ENCODE peak calls at places on chromosomes 6 and 20, in four cellular contexts. W is cardiac fibroblast, C is fibroblast of mammary gland, T is adrenal gland. L is an unnamed sample.

GRCh38 chr6:82270791-82271392 is 23.3 kb upstream of the IBTK start:
- DNase-seq in W (peak; percentile 65), C (peak; percentile 65), T (no peak), L (no peak)

GRCh38 chr6:51743999-51744398 is 343.4 kb downstream of the PKHD1 start:
- DNase-seq in W (no peak), C (no peak), T (no peak), L (no peak)

GRCh38 chr20:12827796-12828406 is 180.9 kb upstream of the SPTLC3 start:
- DNase-seq in W (no peak), C (no peak), T (no peak), L (no peak)

GRCh38 chr6:121849477-121849876 is 414.0 kb downstream of the GJA1 start:
- DNase-seq in W (peak; percentile 88), C (peak; percentile 79), T (peak; percentile 48), L (no peak)

GRCh38 chr6:111057074-111057752 is 30.1 kb upstream of the SLC16A10 start:
- DNase-seq in W (peak; percentile 60), C (peak; percentile 54), T (no peak), L (peak; percentile 38)

GRCh38 chr6:31094389-31094881 is 17.9 kb downstream of the C6orf15 start:
- DNase-seq in W (no peak), C (no peak), T (no peak), L (no peak)

GRCh38 chr6:34273242-34273805 is 24.5 kb upstream of the SMIM29 start:
- DNase-seq in W (peak; percentile 38), C (no peak), T (peak; percentile 31), L (no peak)

GRCh38 chr20:23629017-23629541 is 8.7 kb downstream of the CST3 start:
- DNase-seq in W (peak; percentile 95), C (peak; percentile 91), T (no peak), L (no peak)

GRCh38 chr20:36266189-36266588 is 29.9 kb downstream of the AAR2 start:
- DNase-seq in W (no peak), C (no peak), T (no peak), L (no peak)

GRCh38 chr6:17233531-17233930 is 47.6 kb upstream of the RBM24 start:
- DNase-seq in W (peak; percentile 31), C (peak; percentile 57), T (no peak), L (no peak)

GRCh38 chr20:33589059-33589458 is 73.1 kb upstream of the C20orf144 start:
- DNase-seq in W (no peak), C (no peak), T (no peak), L (no peak)

GRCh38 chr20:17822039-17822438 is 122.3 kb downstream of the BANF2 start:
- DNase-seq in W (peak; percentile 86), C (peak; percentile 90), T (no peak), L (peak; percentile 95)

GRCh38 chr20:20465259-20465658 is 97.4 kb downstream of the INSM1 start:
- DNase-seq in W (peak; percentile 25), C (peak; percentile 28), T (no peak), L (no peak)

GRCh38 chr6:87945181-87945580 is 102.5 kb upstream of the SPACA1 start:
- DNase-seq in W (no peak), C (no peak), T (no peak), L (no peak)

GRCh38 chr6:87945966-87946365 is 101.7 kb upstream of the SPACA1 start:
- DNase-seq in W (peak; percentile 8), C (no peak), T (no peak), L (no peak)

GRCh38 chr6:87943191-87943590 is 104.5 kb upstream of the SPACA1 start:
- DNase-seq in W (no peak), C (no peak), T (no peak), L (no peak)

GRCh38 chr6:87941556-87942358 is 105.9 kb upstream of the SPACA1 start:
- DNase-seq in W (no peak), C (peak; percentile 5), T (no peak), L (no peak)

GRCh38 chr6:87944541-87944954 is 103.1 kb upstream of the SPACA1 start:
- DNase-seq in W (peak; percentile 66), C (peak; percentile 58), T (no peak), L (no peak)
- TF ChIP-seq CTCF in W (peak; percentile 5), C (peak; percentile 8), T (no peak), L (peak; percentile 26)

DNA sequence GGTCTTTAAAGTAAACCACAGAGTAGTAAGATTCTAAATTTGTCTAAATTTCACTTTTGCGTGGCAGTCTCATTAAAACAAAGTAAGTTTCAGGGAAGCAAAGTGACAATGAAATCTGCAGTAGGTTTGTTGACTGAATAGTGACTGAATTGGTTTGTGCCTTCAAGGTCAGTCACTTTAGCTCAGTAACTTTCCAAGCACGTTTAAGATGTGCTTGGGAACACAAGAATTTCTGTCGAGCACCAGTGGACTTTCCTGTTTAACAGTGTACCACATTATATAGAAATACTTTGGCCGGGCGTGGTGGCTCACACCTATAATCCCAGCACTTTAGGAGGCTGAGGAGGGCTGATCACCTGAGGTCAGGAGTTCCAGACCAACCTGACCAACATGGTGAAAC is 1.7 kb upstream of the CD24 start:
- DNase-seq in W (no peak), C (no peak), T (no peak), L (no peak)
- H3K4me3 ChIP-seq in W (no peak overlapping the region), C (no peak overlapping the region), T (no peak overlapping the region), L (no peak overlapping the region)

DNA sequence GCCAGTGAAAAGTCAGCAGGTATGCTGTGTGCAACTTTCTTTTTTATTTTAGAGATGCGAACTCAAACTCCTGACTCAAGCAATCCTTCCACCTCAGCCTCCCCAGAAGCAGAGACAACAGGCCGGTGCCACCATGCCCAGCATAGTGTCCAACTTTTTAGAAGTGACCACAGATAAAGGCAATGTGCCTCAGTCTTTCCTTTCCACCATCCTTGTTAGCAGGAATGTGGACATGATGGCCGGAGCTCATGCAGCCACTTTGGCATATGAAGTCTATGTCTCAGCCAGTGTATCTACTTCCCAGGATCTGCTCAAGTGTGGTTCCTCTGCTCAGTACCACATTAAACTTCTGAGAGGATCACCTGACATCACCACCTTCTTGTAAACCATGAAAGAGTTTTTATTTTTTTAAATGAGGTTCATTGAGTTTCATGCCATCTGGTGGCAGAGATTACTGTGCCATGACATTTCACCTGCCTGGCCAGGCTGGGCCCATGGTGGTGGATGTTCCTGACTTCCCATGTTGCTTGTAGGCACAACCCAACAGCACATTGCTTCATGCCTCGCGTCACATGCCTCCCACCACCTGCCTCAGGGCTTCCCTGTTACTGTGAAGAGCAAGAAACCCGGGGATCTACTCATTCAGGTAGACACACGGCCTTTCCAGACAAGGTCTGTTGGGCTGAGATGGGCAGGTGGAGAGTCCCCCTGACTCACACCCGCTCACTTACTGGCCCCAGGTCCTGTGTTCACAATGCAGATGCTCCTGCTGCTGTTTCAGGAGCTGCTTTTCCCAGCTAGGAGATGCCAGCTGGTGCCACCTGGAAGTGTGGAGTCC is 216.5 kb downstream of the LY86 start:
- DNase-seq in W (no peak), C (no peak), T (no peak), L (no peak)
- TF ChIP-seq CTCF in W (no peak), C (no peak), T (no peak), L (no peak)

GRCh38 chr6:74651948-74652347 is 553.9 kb downstream of the COL12A1 start:
- DNase-seq in W (peak; percentile 39), C (peak; percentile 22), T (no peak), L (no peak)
- H3K4me3 ChIP-seq in W (no peak overlapping the region), C (no peak overlapping the region), T (no peak overlapping the region), L (no peak overlapping the region)

DNA sequence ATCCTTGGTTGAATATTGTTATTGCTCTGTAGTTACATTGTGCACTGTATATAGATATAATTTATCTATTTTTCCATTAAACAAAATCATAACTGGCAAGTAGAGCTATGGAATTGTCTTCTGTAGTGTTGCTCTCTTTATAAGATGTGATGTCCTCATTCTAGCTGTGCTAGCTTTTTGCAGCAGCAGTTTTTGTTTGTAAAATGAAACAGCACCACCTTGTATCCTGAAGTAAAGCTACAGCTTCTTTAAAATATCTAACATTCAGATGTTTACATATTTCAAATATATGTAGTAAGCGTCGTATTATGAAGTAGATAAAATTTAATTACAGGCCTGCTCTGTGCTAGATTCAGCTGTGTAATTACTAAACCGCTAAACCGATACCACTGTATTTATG is 328.8 kb upstream of the MANEA start:
- DNase-seq in W (peak; percentile 29), C (no peak), T (no peak), L (no peak)
- TF ChIP-seq CTCF in W (no peak), C (no peak), T (no peak), L (peak; percentile 32)

L was measured in LNCaP clone FGC.